ENCODE peak calls at places on chromosomes 3 and 15, in eight cellular contexts. One of them, this sample, is unnamed.

GRCh38 chr3:25479727-25480010 is 51.6 kb downstream of the RARB start:
- DNase-seq in B cell: no peak
- DNase-seq in GM06990: no peak
- DNase-seq in Peyer's patch: no peak
- DNase-seq in WTC11: no peak
- DNase-seq in AG04450: no peak
- DNase-seq in GM12865: no peak
- DNase-seq in kidney: no peak
- DNase-seq in this sample: no peak

GRCh38 chr15:61182955-61183354 is 46.1 kb downstream of the RORA start:
- DNase-seq in Peyer's patch: no peak
- DNase-seq in GM12865: no peak
- DNase-seq in AG04450: no peak
- DNase-seq in kidney: no peak
- DNase-seq in GM06990: no peak
- DNase-seq in B cell: no peak
- DNase-seq in WTC11: no peak
- DNase-seq in this sample: no peak

GRCh38 chr3:24591661-24592555 is 97.3 kb upstream of the THRB start:
- DNase-seq in GM06990: no peak
- DNase-seq in kidney: no peak
- DNase-seq in Peyer's patch: no peak
- DNase-seq in AG04450: no peak
- DNase-seq in B cell: no peak
- DNase-seq in GM12865: no peak
- DNase-seq in WTC11: no peak
- DNase-seq in this sample: no peak

GRCh38 chr15:41870689-41871081 is 23.2 kb downstream of the SPTBN5 start:
- DNase-seq in AG04450: peak
- DNase-seq in GM06990: no peak
- DNase-seq in B cell: no peak
- DNase-seq in kidney: no peak
- DNase-seq in GM12865: no peak
- DNase-seq in WTC11: no peak
- DNase-seq in Peyer's patch: no peak
- DNase-seq in this sample: no peak

GRCh38 chr3:77869423-77869822 is 829.5 kb downstream of the ROBO2 start:
- DNase-seq in GM06990: no peak
- DNase-seq in Peyer's patch: no peak
- DNase-seq in kidney: no peak
- DNase-seq in AG04450: no peak
- DNase-seq in GM12865: no peak
- DNase-seq in B cell: no peak
- DNase-seq in WTC11: no peak
- DNase-seq in this sample: no peak

GRCh38 chr3:65963787-65964707 is 74.7 kb downstream of the MAGI1 start:
- DNase-seq in B cell: no peak
- DNase-seq in kidney: no peak
- DNase-seq in Peyer's patch: no peak
- DNase-seq in GM12865: peak
- DNase-seq in GM06990: peak
- DNase-seq in WTC11: no peak
- DNase-seq in AG04450: peak
- DNase-seq in this sample: peak

GRCh38 chr15:50816191-50816590 is 50.7 kb upstream of the SPPL2A start:
- DNase-seq in GM12865: no peak
- DNase-seq in GM06990: no peak
- DNase-seq in WTC11: no peak
- DNase-seq in Peyer's patch: peak
- DNase-seq in B cell: no peak
- DNase-seq in AG04450: no peak
- DNase-seq in kidney: no peak
- DNase-seq in this sample: no peak

GRCh38 chr3:50623840-50624474 is 7.0 kb downstream of the MAPKAPK3 start:
- DNase-seq in GM06990: peak
- DNase-seq in GM12865: peak
- DNase-seq in B cell: no peak
- DNase-seq in WTC11: no peak
- DNase-seq in kidney: no peak
- DNase-seq in AG04450: no peak
- DNase-seq in Peyer's patch: no peak
- DNase-seq in this sample: no peak

GRCh38 chr3:51702156-51702555 is 4.7 kb upstream of the GRM2 start:
- DNase-seq in Peyer's patch: no peak
- DNase-seq in GM06990: no peak
- DNase-seq in B cell: no peak
- DNase-seq in WTC11: no peak
- DNase-seq in AG04450: no peak
- DNase-seq in GM12865: no peak
- DNase-seq in kidney: peak
- DNase-seq in this sample: no peak

GRCh38 chr3:194805546-194805945 is 119.9 kb downstream of the FAM43A start:
- DNase-seq in AG04450: no peak
- DNase-seq in B cell: no peak
- DNase-seq in kidney: no peak
- DNase-seq in GM12865: no peak
- DNase-seq in Peyer's patch: no peak
- DNase-seq in GM06990: no peak
- DNase-seq in WTC11: no peak
- DNase-seq in this sample: no peak

GRCh38 chr3:15538345-15538744 is 16.8 kb upstream of the COLQ start:
- DNase-seq in GM12865: no peak
- DNase-seq in GM06990: no peak
- DNase-seq in AG04450: no peak
- DNase-seq in WTC11: no peak
- DNase-seq in Peyer's patch: no peak
- DNase-seq in kidney: no peak
- DNase-seq in B cell: no peak
- DNase-seq in this sample: no peak

GRCh38 chr3:194686816-194687637 is 1.3 kb downstream of the FAM43A start:
- DNase-seq in AG04450: no peak
- DNase-seq in GM12865: peak
- DNase-seq in WTC11: no peak
- DNase-seq in B cell: peak
- DNase-seq in GM06990: peak
- DNase-seq in kidney: peak
- DNase-seq in Peyer's patch: peak
- DNase-seq in this sample: peak

GRCh38 chr15:72206677-72207000 is 9.1 kb upstream of the GRAMD2A start:
- DNase-seq in GM06990: no peak
- DNase-seq in B cell: no peak
- DNase-seq in kidney: no peak
- DNase-seq in Peyer's patch: no peak
- DNase-seq in AG04450: no peak
- DNase-seq in GM12865: no peak
- DNase-seq in WTC11: no peak
- DNase-seq in this sample: no peak

GRCh38 chr3:161291191-161291901 is 70.2 kb downstream of the NMD3 start:
- DNase-seq in kidney: peak
- DNase-seq in AG04450: no peak
- DNase-seq in Peyer's patch: no peak
- DNase-seq in GM12865: no peak
- DNase-seq in WTC11: no peak
- DNase-seq in GM06990: no peak
- DNase-seq in B cell: no peak
- DNase-seq in this sample: no peak

GRCh38 chr15:43911235-43911661 is 84.4 kb downstream of the WDR76 start:
- DNase-seq in GM12865: no peak
- DNase-seq in B cell: no peak
- DNase-seq in kidney: no peak
- DNase-seq in WTC11: no peak
- DNase-seq in Peyer's patch: no peak
- DNase-seq in GM06990: no peak
- DNase-seq in AG04450: peak
- DNase-seq in this sample: no peak

GRCh38 chr15:77342767-77343166 is 77.1 kb downstream of the PEAK1 start:
- DNase-seq in GM06990: no peak
- DNase-seq in WTC11: no peak
- DNase-seq in Peyer's patch: no peak
- DNase-seq in B cell: no peak
- DNase-seq in AG04450: no peak
- DNase-seq in kidney: no peak
- DNase-seq in GM12865: no peak
- DNase-seq in this sample: no peak

GRCh38 chr15:39869858-39870515 is 50.1 kb downstream of the GPR176 start:
- DNase-seq in WTC11: no peak
- DNase-seq in B cell: no peak
- DNase-seq in GM12865: no peak
- DNase-seq in Peyer's patch: no peak
- DNase-seq in kidney: no peak
- DNase-seq in AG04450: no peak
- DNase-seq in GM06990: no peak
- DNase-seq in this sample: no peak

GRCh38 chr3:40504636-40505430 is 1.0 kb upstream of the ZNF620 start:
- DNase-seq in GM12865: no peak
- DNase-seq in GM06990: no peak
- DNase-seq in WTC11: no peak
- DNase-seq in kidney: no peak
- DNase-seq in B cell: no peak
- DNase-seq in Peyer's patch: no peak
- DNase-seq in AG04450: peak
- DNase-seq in this sample: no peak

GRCh38 chr3:67685499-67685898 is 31.1 kb upstream of the SUCLG2 start:
- DNase-seq in Peyer's patch: no peak
- DNase-seq in kidney: no peak
- DNase-seq in GM06990: peak
- DNase-seq in GM12865: peak
- DNase-seq in B cell: peak
- DNase-seq in WTC11: no peak
- DNase-seq in AG04450: no peak
- DNase-seq in this sample: peak

GRCh38 chr3:160564205-160564922 is 1.0 kb downstream of the KPNA4 start:
- DNase-seq in AG04450: no peak
- DNase-seq in GM12865: peak
- DNase-seq in WTC11: no peak
- DNase-seq in B cell: peak
- DNase-seq in Peyer's patch: no peak
- DNase-seq in GM06990: no peak
- DNase-seq in kidney: peak
- DNase-seq in this sample: no peak

GRCh38 chr3:157154563-157155333 is 5.2 kb downstream of the CCNL1 start:
- DNase-seq in GM06990: no peak
- DNase-seq in Peyer's patch: no peak
- DNase-seq in GM12865: no peak
- DNase-seq in B cell: no peak
- DNase-seq in WTC11: no peak
- DNase-seq in kidney: no peak
- DNase-seq in AG04450: no peak
- DNase-seq in this sample: no peak
- TF ChIP-seq CTCF in GM06990: no peak
- TF ChIP-seq CTCF in Peyer's patch: peak
- TF ChIP-seq CTCF in GM12865: no peak
- TF ChIP-seq CTCF in B cell: no peak
- TF ChIP-seq CTCF in WTC11: no peak
- TF ChIP-seq CTCF in kidney: no peak
- TF ChIP-seq CTCF in AG04450: no peak
- TF ChIP-seq CTCF in this sample: no peak

GRCh38 chr15:75452968-75453702 is 1.6 kb upstream of the SIN3A start:
- DNase-seq in GM06990: peak
- DNase-seq in B cell: peak
- DNase-seq in Peyer's patch: peak
- DNase-seq in GM12865: peak
- DNase-seq in WTC11: peak
- DNase-seq in kidney: peak
- DNase-seq in AG04450: no peak
- DNase-seq in this sample: no peak
- TF ChIP-seq CTCF in GM06990: peak
- TF ChIP-seq CTCF in B cell: peak
- TF ChIP-seq CTCF in Peyer's patch: no peak
- TF ChIP-seq CTCF in GM12865: peak
- TF ChIP-seq CTCF in WTC11: no peak
- TF ChIP-seq CTCF in kidney: no peak
- TF ChIP-seq CTCF in AG04450: peak
- TF ChIP-seq CTCF in this sample: peak

DNA sequence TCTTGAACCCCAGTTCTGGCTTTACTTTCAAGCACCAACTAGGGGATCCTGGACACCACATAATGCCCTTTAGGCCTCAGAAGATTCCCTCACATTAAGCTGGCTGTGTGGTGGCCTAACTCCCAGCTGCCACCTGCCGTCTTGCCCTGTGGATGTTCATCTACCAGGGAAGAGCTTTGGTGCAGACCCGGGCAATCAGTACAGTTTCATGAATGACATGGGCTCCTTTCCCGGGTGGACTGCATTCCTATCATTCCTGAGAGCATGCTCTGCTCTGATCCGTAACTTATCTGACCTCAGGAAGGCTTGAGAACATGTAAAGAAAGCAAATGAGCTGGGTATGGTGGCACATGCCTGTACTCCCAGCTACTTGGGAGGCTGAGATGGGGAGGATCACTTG is 50.0 kb upstream of the GSK3B start:
- DNase-seq in Peyer's patch: no peak
- DNase-seq in AG04450: no peak
- DNase-seq in GM12865: no peak
- DNase-seq in GM06990: no peak
- DNase-seq in WTC11: peak
- DNase-seq in kidney: no peak
- DNase-seq in B cell: no peak
- DNase-seq in this sample: no peak
- TF ChIP-seq CTCF in Peyer's patch: no peak
- TF ChIP-seq CTCF in AG04450: no peak
- TF ChIP-seq CTCF in GM12865: no peak
- TF ChIP-seq CTCF in GM06990: no peak
- TF ChIP-seq CTCF in WTC11: no peak
- TF ChIP-seq CTCF in kidney: peak
- TF ChIP-seq CTCF in B cell: no peak
- TF ChIP-seq CTCF in this sample: no peak

GRCh38 chr3:113533534-113533892 is 1.2 kb downstream of the SIDT1 start:
- DNase-seq in AG04450: no peak
- DNase-seq in kidney: no peak
- DNase-seq in GM12865: peak
- DNase-seq in Peyer's patch: no peak
- DNase-seq in B cell: peak
- DNase-seq in WTC11: no peak
- DNase-seq in GM06990: no peak
- DNase-seq in this sample: peak

GRCh38 chr3:113534365-113534764 is 2.0 kb downstream of the SIDT1 start:
- DNase-seq in Peyer's patch: no peak
- DNase-seq in GM06990: no peak
- DNase-seq in GM12865: peak
- DNase-seq in AG04450: no peak
- DNase-seq in kidney: no peak
- DNase-seq in B cell: no peak
- DNase-seq in WTC11: no peak
- DNase-seq in this sample: no peak

GRCh38 chr3:113537155-113537554 is 4.8 kb downstream of the SIDT1 start:
- DNase-seq in B cell: no peak
- DNase-seq in GM12865: no peak
- DNase-seq in GM06990: no peak
- DNase-seq in Peyer's patch: no peak
- DNase-seq in kidney: no peak
- DNase-seq in AG04450: no peak
- DNase-seq in WTC11: no peak
- DNase-seq in this sample: no peak

GRCh38 chr3:113536627-113537101 is 4.3 kb downstream of the SIDT1 start:
- DNase-seq in WTC11: no peak
- DNase-seq in GM06990: no peak
- DNase-seq in kidney: no peak
- DNase-seq in AG04450: no peak
- DNase-seq in Peyer's patch: no peak
- DNase-seq in B cell: no peak
- DNase-seq in GM12865: no peak
- DNase-seq in this sample: no peak

GRCh38 chr3:113535898-113536297 is 3.5 kb downstream of the SIDT1 start:
- DNase-seq in kidney: no peak
- DNase-seq in AG04450: no peak
- DNase-seq in Peyer's patch: no peak
- DNase-seq in GM06990: no peak
- DNase-seq in WTC11: no peak
- DNase-seq in GM12865: peak
- DNase-seq in B cell: peak
- DNase-seq in this sample: no peak
- TF ChIP-seq CTCF in kidney: no peak
- TF ChIP-seq CTCF in AG04450: peak
- TF ChIP-seq CTCF in Peyer's patch: no peak
- TF ChIP-seq CTCF in GM06990: peak
- TF ChIP-seq CTCF in WTC11: peak
- TF ChIP-seq CTCF in GM12865: no peak
- TF ChIP-seq CTCF in B cell: peak
- TF ChIP-seq CTCF in this sample: no peak

This sample was measured in GM13976.